ENCODE peak calls at places on chromosome 19, in six cellular contexts. H, Z, E, F, W and J are unnamed samples.

GRCh38 chr19:29503140-29503758 is 22.5 kb upstream of the VSTM2B start:
- DNase-seq in H (no peak), Z (no peak), E (peak), F (no peak), W (no peak), J (no peak)

GRCh38 chr19:48618278-48618915 is 581 bp downstream of the RPL18 start:
- DNase-seq in H (no peak), Z (no peak), E (no peak), F (no peak), W (no peak), J (no peak)

GRCh38 chr19:18645035-18645511 is 8.2 kb downstream of the KLHL26 start:
- DNase-seq in H (no peak), Z (no peak), E (no peak), F (no peak), W (no peak), J (peak)

GRCh38 chr19:29587518-29587986 is 18.5 kb upstream of the POP4 start:
- DNase-seq in H (peak), Z (no peak), E (peak), F (peak), W (peak), J (no peak)

GRCh38 chr19:737591-738093 is 13.3 kb upstream of the MISP start:
- DNase-seq in H (peak), Z (no peak), E (peak), F (no peak), W (peak), J (peak)

GRCh38 chr19:14390548-14390947 is 9.3 kb downstream of the ADGRE5 start:
- DNase-seq in H (no peak), Z (no peak), E (no peak), F (no peak), W (no peak), J (no peak)

GRCh38 chr19:43544077-43544476 is 11.1 kb downstream of the ZNF575 start:
- DNase-seq in H (no peak), Z (no peak), E (no peak), F (no peak), W (no peak), J (no peak)

GRCh38 chr19:2475018-2475701 is 767 bp upstream of the GADD45B start:
- DNase-seq in H (peak), Z (no peak), E (peak), F (no peak), W (peak), J (peak)

GRCh38 chr19:52603558-52604207 is 33.6 kb downstream of the ZNF701 start:
- DNase-seq in H (no peak), Z (no peak), E (peak), F (peak), W (peak), J (no peak)

GRCh38 chr19:2097330-2098327 is 914 bp downstream of the IZUMO4 start:
- DNase-seq in H (no peak), Z (no peak), E (peak), F (no peak), W (no peak), J (no peak)

GRCh38 chr19:21483589-21484170 is 21.7 kb upstream of the ZNF429 start:
- DNase-seq in H (peak), Z (no peak), E (peak), F (no peak), W (no peak), J (peak)

GRCh38 chr19:679418-680286 is 3.5 kb downstream of the FSTL3 start:
- DNase-seq in H (no peak), Z (peak), E (peak), F (no peak), W (peak), J (peak)

GRCh38 chr19:50912727-50913716 is 1.8 kb upstream of the KLK4 start:
- DNase-seq in H (no peak), Z (no peak), E (no peak), F (no peak), W (no peak), J (peak)

GRCh38 chr19:38409631-38410133 is 6.8 kb downstream of the FAM98C start:
- DNase-seq in H (no peak), Z (no peak), E (no peak), F (no peak), W (peak), J (no peak)

GRCh38 chr19:13286195-13286985 is 136.2 kb downstream of the IER2 start:
- DNase-seq in H (no peak), Z (no peak), E (no peak), F (no peak), W (no peak), J (no peak)

GRCh38 chr19:3284759-3285646 is 60.5 kb downstream of the CELF5 start:
- DNase-seq in H (peak), Z (no peak), E (peak), F (no peak), W (peak), J (peak)